ENCODE peak calls at places on chromosomes 12 and 14, in six cellular contexts. N, T, D, G, B and U are unnamed samples.

GRCh38 chr14:53619625-53620324 is 336.9 kb downstream of the BMP4 start:
- DNase-seq in N (no peak), D (no peak), B (no peak), G (no peak), T (peak), U (no peak)

GRCh38 chr12:29516431-29516875 is 19.0 kb upstream of the OVCH1 start:
- DNase-seq in T (peak), D (no peak), G (no peak), B (no peak), N (no peak), U (no peak)

GRCh38 chr12:120980800-120981368 is 2.5 kb downstream of the HNF1A start:
- DNase-seq in G (no peak), D (no peak), N (no peak), T (no peak), B (no peak), U (no peak)

GRCh38 chr14:102233081-102233480 is 71.9 kb downstream of the MOK start:
- DNase-seq in B (no peak), N (no peak), D (no peak), T (no peak), G (no peak), U (no peak)

GRCh38 chr14:34354556-34354955 is 107.5 kb downstream of the SPTSSA start:
- DNase-seq in D (no peak), T (no peak), N (no peak), B (no peak), G (no peak), U (no peak)

GRCh38 chr14:69475194-69475818 is 9.2 kb upstream of the PLEKHD1 start:
- DNase-seq in D (no peak), G (no peak), B (peak), N (peak), T (peak), U (peak)

GRCh38 chr12:30806989-30807694 is 52.4 kb upstream of the CAPRIN2 start:
- DNase-seq in T (peak), N (no peak), B (peak), D (no peak), G (peak), U (peak)

GRCh38 chr12:89364058-89364457 is 11.8 kb upstream of the DUSP6 start:
- DNase-seq in T (no peak), N (no peak), G (no peak), B (no peak), D (no peak), U (no peak)

GRCh38 chr14:35858521-35859209 is 32.5 kb downstream of the BRMS1L start:
- DNase-seq in D (no peak), N (no peak), B (no peak), T (peak), G (no peak), U (no peak)

GRCh38 chr12:92369061-92369460 is 223.4 kb upstream of the BTG1 start:
- DNase-seq in D (no peak), T (no peak), N (no peak), G (no peak), B (no peak), U (no peak)

GRCh38 chr14:56199095-56199975 is 81.1 kb downstream of the PELI2 start:
- DNase-seq in N (no peak), T (peak), B (peak), D (no peak), G (peak), U (no peak)

GRCh38 chr14:48703728-48704467 is 882.3 kb downstream of the RPS29 start:
- DNase-seq in B (no peak), D (no peak), G (no peak), T (no peak), N (no peak), U (no peak)

GRCh38 chr14:81401420-81402122 is 1.4 kb upstream of the STON2 start:
- DNase-seq in N (no peak), D (no peak), B (no peak), T (peak), G (peak), U (no peak)
- H3K4me3 ChIP-seq in N (no peak), D (no peak), B (no peak), T (no peak), G (no peak), U (no peak)

DNA sequence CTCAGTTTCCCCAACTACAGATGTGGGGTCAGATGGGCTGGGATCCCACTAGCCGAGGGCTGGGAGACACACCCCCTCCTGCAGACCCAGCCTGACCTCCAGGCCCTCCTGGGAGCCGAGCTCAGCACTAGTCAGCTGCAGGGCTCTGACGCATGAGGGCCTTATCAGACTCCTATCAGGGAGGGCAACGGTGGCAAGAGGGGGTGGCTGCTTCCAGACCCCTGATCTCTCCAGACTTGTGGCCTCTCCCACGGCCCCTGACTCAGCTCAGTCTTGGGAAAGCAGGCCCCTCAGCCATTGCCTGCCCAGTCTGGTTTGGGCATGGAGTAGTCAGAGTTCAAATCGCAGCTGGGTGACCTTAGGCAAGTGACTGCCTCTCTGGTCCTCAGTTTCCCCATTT is 2.5 kb downstream of the RASAL1 start:
- DNase-seq in N (no peak), D (no peak), G (no peak), B (no peak), T (no peak), U (no peak)
- H3K4me3 ChIP-seq in N (no peak), D (no peak), G (no peak), B (no peak), T (no peak), U (no peak)

DNA sequence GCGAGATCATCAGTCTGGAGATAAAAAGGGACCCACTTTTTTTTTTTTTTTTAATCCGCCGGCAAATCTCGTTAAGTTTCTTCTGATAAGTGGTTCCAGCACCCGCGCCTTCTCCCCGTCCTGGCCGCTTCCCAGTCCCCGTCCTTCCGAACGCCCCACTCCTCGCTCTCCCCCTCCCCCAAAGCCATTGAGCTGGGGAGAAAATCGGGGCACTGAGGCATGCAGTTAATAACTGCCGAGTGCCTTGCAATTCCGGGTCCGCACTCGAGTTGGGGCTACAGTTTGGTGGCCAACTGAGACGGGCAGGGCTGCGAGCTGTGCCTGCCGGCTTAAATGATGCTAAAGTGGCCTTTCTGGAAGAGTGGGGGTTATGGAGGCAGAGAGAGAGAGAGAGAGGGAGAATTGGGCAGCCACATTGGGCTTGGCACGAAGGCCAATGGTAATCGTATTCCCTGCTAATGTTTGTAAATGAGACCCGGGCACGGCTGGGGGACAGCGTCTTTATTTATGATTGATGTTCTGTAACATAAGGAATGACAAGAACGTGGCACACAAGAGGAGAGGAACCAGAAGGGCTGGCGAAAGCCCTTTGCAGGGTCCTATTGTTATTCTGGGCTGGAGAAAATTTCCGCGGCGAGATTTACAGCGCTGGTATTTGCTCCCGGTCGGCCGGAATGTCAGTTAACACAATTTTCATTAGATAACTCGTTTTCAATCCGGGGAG is 115.4 kb upstream of the MYL2 start:
- DNase-seq in T (peak), N (peak), D (no peak), B (no peak), G (no peak), U (no peak)
- H3K4me3 ChIP-seq in T (no peak), N (peak), D (no peak), B (no peak), G (no peak), U (no peak)

GRCh38 chr14:100727565-100728240 is 1.0 kb downstream of the DLK1 start:
- DNase-seq in T (no peak), N (no peak), G (no peak), B (no peak), D (no peak), U (no peak)
- H3K4me3 ChIP-seq in T (no peak), N (no peak), G (no peak), B (no peak), D (no peak), U (no peak)

DNA sequence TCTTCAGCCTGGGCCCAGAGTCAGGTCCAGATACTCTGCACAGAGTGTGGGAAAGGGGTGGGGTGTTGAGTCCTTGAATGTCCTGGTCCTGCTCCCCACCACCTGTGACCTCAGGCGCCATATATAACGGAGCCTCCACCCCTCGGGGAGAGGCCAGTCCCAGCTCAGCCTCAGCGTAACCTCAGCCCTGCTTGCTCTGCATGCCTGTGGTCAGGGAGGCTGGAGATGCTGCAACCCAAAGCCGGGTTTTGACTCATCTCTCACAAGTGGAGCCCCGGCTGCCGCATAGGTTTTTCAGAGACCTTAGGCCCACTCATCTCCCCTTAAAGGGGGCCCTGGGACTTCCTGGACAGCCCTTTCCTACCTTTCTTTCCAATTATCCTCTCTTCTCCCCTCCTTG is 1.3 kb downstream of the ITGB7 start:
- DNase-seq in T (peak), B (peak), D (no peak), G (peak), N (no peak), U (no peak)
- H3K4me3 ChIP-seq in T (no peak), B (peak), D (no peak), G (no peak), N (no peak), U (no peak)

GRCh38 chr12:119179335-119180021 is 747 bp downstream of the HSPB8 start:
- DNase-seq in G (no peak), B (no peak), N (no peak), T (peak), D (no peak), U (no peak)
- H3K4me3 ChIP-seq in G (peak), B (no peak), N (no peak), T (peak), D (peak), U (no peak)